ENCODE peak calls at places on chromosomes 6 and 20, in nine cellular contexts. D is H1, M is stomach, A is Calu3, Q is ascending aorta, H is HFFc6, K is WTC11, U is body of pancreas, V is astrocyte of the spinal cord. C is an unnamed sample.

GRCh38 chr6:79544939-79545450 is 7.8 kb upstream of the LCA5 start:
- DNase-seq in K (peak), U (peak), Q (peak), D (peak), V (peak), M (peak), A (peak), H (peak), C (peak)

GRCh38 chr20:38210741-38211140 is 45.7 kb upstream of the TGM2 start:
- DNase-seq in D (no peak), Q (no peak), V (peak), A (no peak), K (no peak), M (no peak), U (no peak), H (no peak), C (no peak)

GRCh38 chr6:107653861-107654394 is 164.0 kb downstream of the SOBP start:
- DNase-seq in V (no peak), H (no peak), K (no peak), A (no peak), M (no peak), U (no peak), Q (no peak), D (no peak), C (no peak)

GRCh38 chr6:100465701-100466409 is 1.1 kb upstream of the SIM1 start:
- DNase-seq in A (no peak), K (no peak), V (peak), Q (no peak), M (no peak), H (no peak), U (no peak), D (no peak), C (no peak)

GRCh38 chr6:161594412-161594811 is 320.6 kb upstream of the AGPAT4 start:
- DNase-seq in V (no peak), H (no peak), A (no peak), M (no peak), D (no peak), Q (no peak), U (no peak), K (no peak), C (no peak)

GRCh38 chr6:45814772-45815171 is 200.9 kb downstream of the CLIC5 start:
- DNase-seq in V (no peak), K (no peak), Q (no peak), A (no peak), M (no peak), D (no peak), H (no peak), U (no peak), C (no peak)

GRCh38 chr6:113969888-113970807 is 800 bp downstream of the HDAC2 start:
- DNase-seq in A (peak), Q (no peak), U (peak), K (peak), V (peak), M (peak), H (no peak), D (peak), C (peak)

GRCh38 chr6:142940487-142940886 is 4.5 kb downstream of the HIVEP2 start:
- DNase-seq in D (no peak), Q (no peak), A (no peak), H (peak), K (no peak), U (no peak), M (no peak), V (peak), C (no peak)

GRCh38 chr20:37992802-37993538 is 40.3 kb downstream of the TTI1 start:
- DNase-seq in D (no peak), Q (no peak), M (no peak), K (no peak), H (peak), V (peak), U (no peak), A (peak), C (peak)

GRCh38 chr6:7769702-7770101 is 43.8 kb downstream of the BMP6 start:
- DNase-seq in H (peak), V (peak), A (no peak), K (no peak), U (no peak), D (no peak), M (no peak), Q (no peak), C (no peak)

GRCh38 chr20:56780266-56780665 is 151.2 kb downstream of the TFAP2C start:
- DNase-seq in M (no peak), U (no peak), A (no peak), V (no peak), H (no peak), Q (no peak), D (no peak), K (no peak), C (no peak)

GRCh38 chr20:59253779-59254319 is 46.6 kb upstream of the EDN3 start:
- DNase-seq in V (no peak), U (no peak), K (no peak), Q (no peak), H (no peak), D (no peak), A (no peak), M (no peak), C (peak)

GRCh38 chr6:41335296-41335695 is at the start of gene NCR2:
- DNase-seq in K (no peak), H (no peak), A (no peak), U (no peak), D (no peak), M (no peak), Q (no peak), V (no peak), C (no peak)

GRCh38 chr6:136726837-136727557 is 65.3 kb downstream of the MAP3K5 start:
- DNase-seq in H (no peak), A (no peak), M (no peak), D (no peak), K (no peak), Q (no peak), U (no peak), V (no peak), C (no peak)

GRCh38 chr6:33160728-33161323 is 31.4 kb downstream of the COL11A2 start:
- DNase-seq in H (peak), M (peak), U (no peak), A (peak), V (peak), D (no peak), K (peak), Q (no peak), C (no peak)

GRCh38 chr6:145241039-145241438 is 494.3 kb downstream of the EPM2A start:
- DNase-seq in Q (no peak), D (no peak), M (no peak), V (peak), K (no peak), U (no peak), A (no peak), H (peak), C (no peak)

GRCh38 chr20:884983-885952 is 30.9 kb downstream of the ANGPT4 start:
- DNase-seq in M (no peak), U (no peak), Q (no peak), D (peak), K (peak), H (no peak), V (peak), A (no peak), C (peak)

GRCh38 chr6:11276228-11276627 is 43.8 kb upstream of the NEDD9 start:
- DNase-seq in U (no peak), A (no peak), K (no peak), Q (no peak), H (no peak), V (no peak), M (no peak), D (no peak), C (no peak)

GRCh38 chr20:62804021-62804631 is 509 bp upstream of the OGFR start:
- DNase-seq in D (no peak), H (no peak), K (no peak), A (no peak), Q (no peak), M (no peak), U (no peak), V (no peak), C (no peak)

GRCh38 chr6:40344566-40345185 is 242.5 kb downstream of the LRFN2 start:
- DNase-seq in H (no peak), D (peak), Q (no peak), A (no peak), V (no peak), U (peak), M (peak), K (no peak), C (no peak)

GRCh38 chr6:90596967-90597539 is 10.2 kb upstream of the MAP3K7 start:
- DNase-seq in A (no peak), K (no peak), V (no peak), D (no peak), U (no peak), M (no peak), Q (no peak), H (no peak), C (no peak)

GRCh38 chr20:23105193-23105592 is 19.1 kb upstream of the CD93 start:
- DNase-seq in K (no peak), D (no peak), M (no peak), H (no peak), U (no peak), A (no peak), Q (no peak), V (no peak), C (no peak)

GRCh38 chr20:59010321-59010994 is 3.4 kb upstream of the CTSZ start:
- DNase-seq in D (no peak), A (no peak), K (no peak), U (no peak), M (peak), H (no peak), Q (no peak), V (peak), C (no peak)

GRCh38 chr6:18585032-18585573 is 198.0 kb downstream of the RNF144B start:
- DNase-seq in V (peak), H (peak), Q (peak), A (peak), U (no peak), D (no peak), K (no peak), M (no peak), C (no peak)

GRCh38 chr6:145508107-145508506 is 227.2 kb downstream of the EPM2A start:
- DNase-seq in M (no peak), Q (no peak), V (no peak), A (no peak), K (peak), H (no peak), U (no peak), D (peak), C (no peak)

GRCh38 chr6:50905297-50905696 is 86.6 kb downstream of the TFAP2B start:
- DNase-seq in M (no peak), Q (no peak), V (no peak), U (no peak), D (no peak), H (no peak), K (no peak), A (no peak), C (no peak)

GRCh38 chr20:33433465-33433864 is 10.1 kb downstream of the SNTA1 start:
- DNase-seq in V (no peak), D (no peak), Q (peak), A (no peak), M (peak), U (no peak), K (no peak), H (no peak), C (no peak)

GRCh38 chr6:111957623-111958315 is 84.5 kb upstream of the FYN start:
- DNase-seq in D (peak), M (no peak), U (no peak), V (no peak), Q (no peak), H (no peak), K (peak), A (no peak), C (peak)

GRCh38 chr20:48667889-48668413 is 159.8 kb downstream of the PREX1 start:
- DNase-seq in H (no peak), D (no peak), A (no peak), M (no peak), U (no peak), V (no peak), K (no peak), Q (no peak), C (no peak)

GRCh38 chr6:143037470-143037869 is 23.2 kb upstream of the AIG1 start:
- DNase-seq in A (no peak), D (no peak), H (no peak), U (no peak), Q (no peak), M (no peak), K (no peak), V (no peak), C (no peak)

GRCh38 chr6:141790921-141791320 is 341.8 kb upstream of the GJE1 start:
- DNase-seq in K (no peak), A (no peak), V (no peak), Q (no peak), M (no peak), U (no peak), H (no peak), D (no peak), C (no peak)

GRCh38 chr6:76694779-76695178 is 622.3 kb upstream of the IMPG1 start:
- DNase-seq in M (no peak), A (no peak), V (peak), Q (no peak), U (no peak), K (no peak), H (no peak), D (no peak), C (no peak)

GRCh38 chr6:76703285-76703684 is 630.8 kb upstream of the IMPG1 start:
- DNase-seq in Q (no peak), H (no peak), A (no peak), U (no peak), M (no peak), V (no peak), K (no peak), D (no peak), C (no peak)

GRCh38 chr6:76702187-76702586 is 629.7 kb upstream of the IMPG1 start:
- DNase-seq in K (no peak), A (no peak), Q (no peak), H (no peak), U (no peak), V (no peak), M (no peak), D (no peak), C (no peak)

GRCh38 chr6:76701610-76702009 is 629.1 kb upstream of the IMPG1 start:
- DNase-seq in Q (no peak), M (no peak), A (no peak), V (peak), D (no peak), H (no peak), K (no peak), U (no peak), C (no peak)

DNA sequence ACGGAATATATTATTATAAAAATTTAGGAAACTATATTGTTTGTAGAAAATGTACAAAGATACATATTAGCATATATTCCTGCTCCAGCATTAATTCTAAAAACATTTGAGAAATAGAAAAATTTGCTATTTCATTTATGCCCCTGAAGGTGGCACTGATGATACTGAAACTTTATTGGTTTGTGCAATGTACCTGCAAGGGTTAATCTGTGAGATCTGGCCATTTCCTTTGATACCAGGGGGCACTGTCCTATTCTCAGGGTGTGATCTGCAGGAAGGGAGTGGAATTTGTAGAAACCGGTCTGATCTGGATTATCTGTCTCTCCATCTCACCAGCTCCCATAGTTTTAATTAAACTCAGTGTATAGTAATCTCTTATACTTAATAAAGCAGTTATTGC is 625.1 kb upstream of the IMPG1 start:
- DNase-seq in Q (no peak), U (no peak), D (no peak), K (no peak), H (no peak), M (no peak), A (no peak), V (peak), C (no peak)
- TF ChIP-seq CTCF in Q (no peak), U (peak), D (no peak), K (no peak), H (peak), M (no peak), A (no peak), V (peak), C (peak)

GRCh38 chr20:2476742-2477615 is 6.4 kb upstream of the SNRPB start:
- DNase-seq in U (no peak), Q (no peak), D (no peak), H (no peak), V (no peak), M (no peak), A (no peak), K (no peak), C (no peak)
- TF ChIP-seq CTCF in U (no peak), Q (no peak), D (peak), H (peak), V (no peak), M (no peak), A (no peak), K (no peak), C (no peak)

GRCh38 chr20:39289316-39289715 is 327.2 kb downstream of the DHX35 start:
- DNase-seq in K (peak), A (peak), H (no peak), D (peak), U (no peak), M (no peak), V (no peak), Q (no peak), C (no peak)
- TF ChIP-seq CTCF in K (peak), A (no peak), H (no peak), D (peak), U (no peak), M (no peak), V (peak), Q (no peak), C (peak)

DNA sequence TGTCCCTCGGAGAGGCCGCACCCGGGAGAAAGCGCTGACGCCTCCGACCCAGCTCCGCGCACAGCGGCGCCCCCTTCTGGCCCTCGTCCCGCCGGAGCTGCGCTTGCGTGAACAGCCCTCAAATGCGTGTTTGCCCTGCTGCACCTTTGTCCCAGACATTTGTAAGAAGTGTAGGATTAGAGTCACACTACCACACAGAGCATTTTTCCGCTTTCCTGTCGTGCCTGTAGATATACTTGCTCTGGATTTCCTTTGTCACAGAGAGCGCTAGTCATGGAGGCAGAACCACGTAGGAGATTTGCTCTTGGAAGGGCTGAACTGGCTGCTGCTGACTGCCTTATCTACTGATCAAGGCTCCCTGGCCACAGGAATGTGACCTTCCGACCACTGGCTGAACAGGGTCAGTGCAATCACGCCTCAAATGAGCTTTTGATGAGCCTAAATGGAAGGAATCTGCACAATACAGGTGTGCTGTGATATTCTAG is 62.3 kb downstream of the PAX1 start:
- DNase-seq in U (peak), M (no peak), A (no peak), V (no peak), D (peak), H (no peak), Q (no peak), K (peak), C (peak)
- TF ChIP-seq CTCF in U (no peak), M (no peak), A (no peak), V (no peak), D (peak), H (no peak), Q (no peak), K (peak), C (peak)

DNA sequence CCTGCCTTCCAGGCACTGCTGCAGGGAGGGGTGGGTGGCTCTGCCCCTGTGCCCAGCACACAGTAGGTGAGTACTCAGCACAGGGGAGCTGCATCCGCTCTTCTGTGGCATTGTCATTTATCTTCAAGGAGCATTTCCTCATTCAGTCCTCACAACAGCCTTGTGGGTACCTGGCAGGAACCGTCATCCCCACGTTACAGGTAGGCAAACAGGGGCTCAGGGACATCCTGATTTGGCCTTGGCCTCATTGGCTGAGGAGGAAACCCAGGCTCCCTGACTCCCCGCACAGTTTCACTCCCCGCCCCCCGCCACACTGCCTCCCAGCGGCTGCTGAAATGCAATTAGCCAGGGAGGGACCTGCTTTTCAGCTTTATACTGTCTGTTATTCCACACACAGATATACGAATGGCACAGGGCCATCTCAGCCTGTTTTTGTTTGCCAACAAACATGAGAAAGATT is 24.3 kb upstream of the PNPLA1 start:
- DNase-seq in D (peak), V (no peak), A (no peak), K (peak), M (peak), U (peak), Q (no peak), H (no peak), C (no peak)
- TF ChIP-seq CTCF in D (peak), V (no peak), A (no peak), K (no peak), M (no peak), U (peak), Q (no peak), H (no peak), C (no peak)

C was measured in nephron progenitor cell.